ENCODE peak calls at places on chromosome 20, in six cellular contexts. K, I, G, D, V and Q are unnamed samples.

GRCh38 chr20:21377701-21378100 is 19.6 kb downstream of the NKX2-4 start:
- DNase-seq in K (no peak), I (no peak), G (no peak), D (no peak), V (no peak), Q (no peak)

GRCh38 chr20:35788796-35789195 is 17.0 kb downstream of the PHF20 start:
- DNase-seq in K (no peak), I (no peak), G (no peak), D (no peak), V (no peak), Q (no peak)

GRCh38 chr20:47740225-47741184 is 44.8 kb downstream of the SULF2 start:
- DNase-seq in K (no peak), I (no peak), G (no peak), D (no peak), V (no peak), Q (no peak)

GRCh38 chr20:32907886-32908285 is 49.2 kb downstream of the EFCAB8 start:
- DNase-seq in K (no peak), I (no peak), G (no peak), D (no peak), V (no peak), Q (no peak)

GRCh38 chr20:5996765-5997164 is 46.3 kb downstream of the MCM8 start:
- DNase-seq in K (no peak), I (no peak), G (no peak), D (no peak), V (no peak), Q (no peak)

GRCh38 chr20:53270792-53271375 is 298.7 kb downstream of the TSHZ2 start:
- DNase-seq in K (no peak), I (no peak), G (no peak), D (no peak), V (no peak), Q (no peak)

GRCh38 chr20:8320306-8320705 is 188.2 kb downstream of the PLCB1 start:
- DNase-seq in K (no peak), I (no peak), G (no peak), D (no peak), V (no peak), Q (no peak)

GRCh38 chr20:8242827-8243764 is 111.0 kb downstream of the PLCB1 start:
- DNase-seq in K (no peak), I (no peak), G (no peak), D (no peak), V (no peak), Q (no peak)

GRCh38 chr20:32521780-32522524 is 63.2 kb downstream of the NOL4L start:
- DNase-seq in K (peak), I (no peak), G (peak), D (peak), V (no peak), Q (peak)

GRCh38 chr20:53129557-53129956 is 157.4 kb downstream of the TSHZ2 start:
- DNase-seq in K (no peak), I (no peak), G (no peak), D (no peak), V (no peak), Q (no peak)

GRCh38 chr20:364905-365794 is 15.4 kb upstream of the TRIB3 start:
- DNase-seq in K (no peak), I (no peak), G (no peak), D (no peak), V (no peak), Q (no peak)

GRCh38 chr20:34643919-34644318 is 33.0 kb downstream of the PIGU start:
- DNase-seq in K (no peak), I (no peak), G (no peak), D (no peak), V (no peak), Q (no peak)

GRCh38 chr20:17806739-17807441 is 107.1 kb downstream of the BANF2 start:
- DNase-seq in K (no peak), I (no peak), G (no peak), D (no peak), V (no peak), Q (no peak)

GRCh38 chr20:60338556-60338955 is 380.3 kb downstream of the CDH26 start:
- DNase-seq in K (no peak), I (no peak), G (no peak), D (no peak), V (no peak), Q (no peak)

GRCh38 chr20:62813588-62813987 is 3.3 kb upstream of the COL9A3 start:
- DNase-seq in K (no peak), I (no peak), G (no peak), D (no peak), V (no peak), Q (no peak)

GRCh38 chr20:45918182-45918737 is 6.3 kb upstream of the PLTP start:
- DNase-seq in K (no peak), I (no peak), G (no peak), D (no peak), V (no peak), Q (no peak)

GRCh38 chr20:4091332-4092135 is 76.2 kb upstream of the RNF24 start:
- DNase-seq in K (no peak), I (peak), G (peak), D (no peak), V (no peak), Q (peak)

GRCh38 chr20:41169184-41169690 is 31.9 kb downstream of the PLCG1 start:
- DNase-seq in K (no peak), I (no peak), G (no peak), D (no peak), V (no peak), Q (no peak)

GRCh38 chr20:35978041-35978513 is 9.7 kb downstream of the CNBD2 start:
- DNase-seq in K (no peak), I (no peak), G (no peak), D (no peak), V (no peak), Q (no peak)

GRCh38 chr20:49853640-49854039 is 41.0 kb downstream of the SLC9A8 start:
- DNase-seq in K (no peak), I (no peak), G (peak), D (no peak), V (no peak), Q (no peak)

GRCh38 chr20:9228774-9229450 is 160.0 kb downstream of the PLCB4 start:
- DNase-seq in K (no peak), I (no peak), G (no peak), D (no peak), V (no peak), Q (no peak)

GRCh38 chr20:56359212-56360132 is 698 bp downstream of the FAM210B start:
- DNase-seq in K (no peak), I (peak), G (peak), D (peak), V (no peak), Q (no peak)

GRCh38 chr20:62921119-62921687 is 5.1 kb downstream of the DIDO1 start:
- DNase-seq in K (peak), I (peak), G (peak), D (no peak), V (no peak), Q (peak)

GRCh38 chr20:1287787-1288569 is 21.9 kb downstream of the SNPH start:
- DNase-seq in K (no peak), I (no peak), G (no peak), D (no peak), V (no peak), Q (no peak)

GRCh38 chr20:24470031-24470781 is 777 bp downstream of the SYNDIG1 start:
- DNase-seq in K (no peak), I (no peak), G (no peak), D (no peak), V (no peak), Q (no peak)

GRCh38 chr20:50332491-50332980 is 141.9 kb downstream of the CEBPB start:
- DNase-seq in K (no peak), I (no peak), G (no peak), D (no peak), V (no peak), Q (no peak)

GRCh38 chr20:10488436-10489053 is 53.4 kb downstream of the SLX4IP start:
- DNase-seq in K (no peak), I (no peak), G (no peak), D (no peak), V (no peak), Q (no peak)

GRCh38 chr20:58619847-58620431 is 31.1 kb upstream of the STX16 start:
- DNase-seq in K (no peak), I (no peak), G (peak), D (no peak), V (no peak), Q (no peak)

GRCh38 chr20:40019510-40019909 is 669.5 kb downstream of the MAFB start:
- DNase-seq in K (no peak), I (no peak), G (no peak), D (no peak), V (no peak), Q (no peak)

GRCh38 chr20:63658749-63659187 is 656 bp downstream of the RTEL1 start:
- DNase-seq in K (no peak), I (no peak), G (no peak), D (no peak), V (no peak), Q (no peak)

GRCh38 chr20:5484926-5485325 is 168.2 kb upstream of the PROKR2 start:
- DNase-seq in K (no peak), I (no peak), G (no peak), D (no peak), V (no peak), Q (no peak)

GRCh38 chr20:48635791-48636267 is 192.0 kb downstream of the PREX1 start:
- DNase-seq in K (peak), I (no peak), G (peak), D (no peak), V (peak), Q (peak)

GRCh38 chr20:31693987-31694661 is 28.5 kb downstream of the BCL2L1 start:
- DNase-seq in K (no peak), I (peak), G (peak), D (no peak), V (no peak), Q (peak)

GRCh38 chr20:63243604-63244247 is 8.0 kb downstream of the BIRC7 start:
- DNase-seq in K (no peak), I (no peak), G (peak), D (no peak), V (no peak), Q (no peak)

GRCh38 chr20:18645851-18646250 is 58.0 kb downstream of the DTD1 start:
- DNase-seq in K (no peak), I (no peak), G (no peak), D (no peak), V (no peak), Q (no peak)

GRCh38 chr20:4617019-4617418 is 104.7 kb upstream of the PRND start:
- DNase-seq in K (no peak), I (no peak), G (no peak), D (no peak), V (no peak), Q (no peak)

GRCh38 chr20:44460795-44461141 is 14.9 kb upstream of the TTPAL start:
- DNase-seq in K (no peak), I (peak), G (peak), D (no peak), V (no peak), Q (peak)